ENCODE peak calls at places on chromosomes 4 and X, in five cellular contexts. D is psoas muscle, C is HFF-Myc, E is uterus, Z is PC-3. V is an unnamed sample.
A peak's percentile ranks its signal among the peaks of the same experiment; 100 is the strongest.

GRCh38 chrX:118726887-118727685 is at the start of gene IL13RA1:
- DNase-seq in E (peak; percentile 76), C (peak; percentile 16), Z (peak; percentile 92), D (peak; percentile 88), V (no peak)

GRCh38 chr4:153112071-153112460 is 92.2 kb upstream of the TRIM2 start:
- DNase-seq in D (no peak), C (no peak), Z (no peak), E (no peak), V (no peak)

GRCh38 chrX:71222929-71223328 is at the start of gene GJB1:
- DNase-seq in D (no peak), C (no peak), Z (no peak), E (no peak), V (no peak)

GRCh38 chr4:35166437-35166836 is 1077.9 kb downstream of the ARAP2 start:
- DNase-seq in E (no peak), C (no peak), Z (peak; percentile 46), D (no peak), V (no peak)

GRCh38 chr4:32789026-32789608 is 2068.9 kb downstream of the PCDH7 start:
- DNase-seq in E (no peak), D (no peak), Z (peak; percentile 76), C (no peak), V (no peak)

GRCh38 chrX:23503835-23504539 is 163.3 kb upstream of the PRDX4 start:
- DNase-seq in Z (peak; percentile 96), C (peak; percentile 64), D (peak; percentile 81), E (no peak), V (peak; percentile 10)

GRCh38 chrX:150313514-150313913 is 49.6 kb upstream of the MAMLD1 start:
- DNase-seq in D (no peak), Z (no peak), E (no peak), C (no peak), V (no peak)

GRCh38 chr4:136056748-136057147 is 1475.5 kb downstream of the PCDH18 start:
- DNase-seq in Z (no peak), E (no peak), C (no peak), D (no peak), V (no peak)

GRCh38 chr4:145619639-145619996 is 433 bp downstream of the MMAA start:
- DNase-seq in D (peak; percentile 56), E (peak; percentile 38), C (peak; percentile 15), Z (peak; percentile 72), V (peak; percentile 5)

DNA sequence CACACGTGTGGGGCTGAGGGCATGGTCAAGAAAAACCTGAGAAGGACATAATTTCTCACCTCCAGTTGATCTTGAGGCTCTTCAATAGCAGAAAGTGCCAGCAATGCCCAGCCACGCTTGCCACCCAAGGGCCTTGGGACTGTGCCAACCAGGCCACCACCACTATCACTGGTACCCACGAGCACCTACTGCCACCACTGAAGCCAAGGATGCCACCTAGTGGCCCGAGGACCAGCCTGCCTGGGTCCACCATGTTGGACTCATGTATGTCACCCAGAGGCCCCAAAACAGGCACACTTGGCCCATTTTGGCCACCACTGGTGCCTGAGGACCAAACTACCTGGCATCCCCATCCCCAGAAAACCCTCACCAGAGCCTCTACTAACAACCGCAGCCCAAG is 191.8 kb downstream of the ADAM29 start:
- DNase-seq in E (no peak), C (no peak), Z (no peak), D (no peak), V (no peak)
- TF ChIP-seq CTCF in E (no peak), C (no peak), Z (peak; percentile 21), D (no peak), V (no peak)

DNA sequence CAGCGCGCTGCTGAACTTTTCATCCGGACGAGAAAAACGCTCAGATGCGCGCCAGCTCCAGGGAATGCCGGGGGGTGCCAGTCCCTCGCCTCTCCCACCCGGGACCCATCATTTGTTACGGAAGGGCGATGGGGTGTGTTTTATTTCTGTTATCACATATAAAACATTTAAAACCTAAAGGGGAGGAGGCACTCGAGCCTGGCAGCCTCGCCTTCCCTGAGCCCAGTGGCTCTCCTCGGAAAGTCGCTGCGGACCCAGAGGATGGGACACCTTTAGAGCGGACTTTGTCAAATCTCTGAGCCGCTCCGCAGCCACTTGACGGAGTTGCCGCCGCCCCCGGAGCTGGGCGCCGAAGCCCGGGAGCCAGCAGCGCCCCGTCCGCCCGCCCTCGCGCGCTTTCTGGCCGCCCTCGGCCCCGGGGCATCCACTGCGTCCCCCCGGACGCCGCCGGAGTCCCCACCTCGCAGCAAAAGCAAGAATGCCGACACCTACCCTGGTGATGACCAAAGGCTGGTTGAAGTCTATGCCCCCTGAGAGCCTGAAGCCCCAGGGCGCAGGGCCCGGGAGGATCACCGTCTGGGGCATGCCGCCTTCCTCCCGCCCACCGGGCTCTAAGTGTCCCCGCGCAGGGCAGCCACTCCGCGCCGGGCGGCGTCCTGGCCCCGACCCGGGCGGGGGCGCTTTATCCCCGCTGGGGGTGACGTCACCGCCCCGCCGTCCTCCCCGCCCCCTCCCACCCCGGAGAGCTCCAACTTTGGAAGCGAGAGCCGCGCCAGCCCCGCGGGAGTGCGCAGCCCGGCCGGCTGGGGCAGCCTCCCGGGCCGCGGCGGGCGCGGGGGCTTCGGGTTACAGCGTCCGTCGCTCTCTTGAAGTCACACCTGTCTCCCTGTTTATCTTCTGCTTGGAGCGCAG is at the start of gene PDLIM3:
- DNase-seq in Z (no peak), D (peak; percentile 94), C (no peak), E (peak; percentile 73), V (no peak)
- H3K4me3 ChIP-seq in Z (peak within 1 kb of the TSS; percentile 67), D (peak within 1 kb of the TSS; percentile 90), C (peak within 1 kb of the TSS; percentile 13), E (peak within 1 kb of the TSS; percentile 81), V (peak within 1 kb of the TSS; percentile 70)

GRCh38 chrX:80432863-80433262 is 12.6 kb downstream of the TENT5D start:
- DNase-seq in D (no peak), Z (no peak), E (peak; percentile 22), C (no peak), V (no peak)

GRCh38 chrX:80432441-80432840 is 12.2 kb downstream of the TENT5D start:
- DNase-seq in Z (no peak), C (no peak), D (no peak), E (no peak), V (no peak)

GRCh38 chrX:80430826-80431501 is 10.7 kb downstream of the TENT5D start:
- DNase-seq in D (no peak), E (no peak), Z (peak; percentile 9), C (no peak), V (no peak)

GRCh38 chrX:80431502-80431832 is 11.2 kb downstream of the TENT5D start:
- DNase-seq in E (no peak), D (no peak), C (no peak), Z (no peak), V (no peak)
- TF ChIP-seq CTCF in E (no peak), D (no peak), C (no peak), Z (no peak), V (no peak)

DNA sequence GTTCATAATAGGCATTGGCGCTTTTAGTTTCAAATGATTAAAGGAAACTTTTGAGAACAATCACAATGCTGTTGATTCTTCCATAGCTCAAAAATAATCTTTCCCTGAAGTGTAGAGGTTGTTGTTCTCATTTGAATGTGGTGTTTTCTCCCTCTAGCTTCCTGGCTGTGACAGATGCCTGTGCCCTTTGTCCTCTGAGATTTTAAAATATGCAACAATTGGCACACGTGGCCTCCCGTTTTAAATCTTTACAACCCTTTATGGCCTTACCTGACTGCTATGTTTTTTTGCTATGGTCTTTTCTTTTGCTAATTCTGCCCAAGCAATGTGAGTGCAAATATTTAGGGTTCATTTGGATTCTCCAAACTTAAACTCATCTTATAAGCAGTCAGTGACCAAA is 22.9 kb upstream of the CASK start:
- DNase-seq in Z (no peak), D (no peak), C (no peak), E (no peak), V (no peak)
- H3K4me3 ChIP-seq in Z (no peak overlapping the region), D (no peak overlapping the region), C (no peak overlapping the region), E (no peak overlapping the region), V (no peak overlapping the region)

GRCh38 chr4:41236046-41236445 is 20.7 kb upstream of the UCHL1 start:
- DNase-seq in Z (no peak), D (no peak), E (no peak), C (no peak), V (no peak)

GRCh38 chr4:41236508-41236907 is 20.2 kb upstream of the UCHL1 start:
- DNase-seq in Z (no peak), D (no peak), E (no peak), C (no peak), V (no peak)

GRCh38 chr4:41234424-41234823 is 20.1 kb upstream of the APBB2 start:
- DNase-seq in E (no peak), Z (no peak), C (no peak), D (no peak), V (no peak)

DNA sequence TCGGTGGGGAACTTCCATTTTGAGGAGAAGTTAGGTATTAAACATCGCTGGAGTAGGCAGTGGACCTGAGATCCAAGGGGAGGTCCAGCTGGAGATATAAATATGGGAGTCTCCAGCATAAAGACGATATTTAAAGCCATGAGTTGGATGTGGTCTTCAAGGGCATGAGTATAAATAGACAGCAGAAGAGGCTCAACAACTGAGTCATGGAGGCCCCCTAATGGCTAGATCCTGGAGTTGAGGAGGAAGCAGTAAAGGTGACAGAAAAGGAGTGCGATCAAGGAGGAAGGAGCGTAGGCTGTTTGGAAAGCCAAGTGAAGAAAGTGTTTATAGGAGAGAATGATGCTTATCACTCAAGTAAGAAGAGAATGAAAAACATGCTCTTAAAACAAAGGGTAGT is 18.1 kb upstream of the APBB2 start:
- DNase-seq in E (no peak), Z (no peak), C (no peak), D (no peak), V (no peak)
- TF ChIP-seq CTCF in E (no peak), Z (no peak), C (no peak), D (no peak), V (no peak)

V was measured in AG09309.